ENCODE peak calls at places on chromosomes 16 and 17, in nine cellular contexts. D, T, U, M, N, H, C, R and K are unnamed samples.

GRCh38 chr17:7045492-7046126 is 1.7 kb upstream of the SLC16A11 start:
- DNase-seq in D (no peak), T (peak; percentile 85), U (peak; percentile 86), M (peak; percentile 59), N (no peak), H (no peak), C (peak; percentile 36), R (peak; percentile 73), K (peak; percentile 78)

GRCh38 chr17:22310717-22311686 is 618.7 kb downstream of the KCNJ18 start:
- DNase-seq in D (no peak), T (no peak), U (no peak), M (no peak), N (no peak), H (peak; percentile 10), C (peak; percentile 76), R (no peak), K (no peak)

GRCh38 chr17:3534881-3535252 is 22.7 kb downstream of the TRPV3 start:
- DNase-seq in D (no peak), T (peak; percentile 20), U (peak; percentile 6), M (no peak), N (no peak), H (no peak), C (no peak), R (peak; percentile 72), K (no peak)

GRCh38 chr17:11747441-11747840 is 149.2 kb downstream of the DNAH9 start:
- DNase-seq in D (no peak), T (no peak), U (no peak), M (no peak), N (no peak), H (no peak), C (no peak), R (no peak), K (no peak)

GRCh38 chr17:20284018-20284417 is 183.3 kb downstream of the LGALS9B start:
- DNase-seq in D (no peak), T (no peak), U (peak; percentile 51), M (no peak), N (no peak), H (no peak), C (peak; percentile 89), R (no peak), K (no peak)

GRCh38 chr16:49148410-49148809 is 133.2 kb downstream of the CBLN1 start:
- DNase-seq in D (no peak), T (no peak), U (no peak), M (no peak), N (no peak), H (no peak), C (no peak), R (no peak), K (no peak)

GRCh38 chr16:71347146-71347545 is 11.4 kb upstream of the CALB2 start:
- DNase-seq in D (no peak), T (no peak), U (no peak), M (no peak), N (no peak), H (no peak), C (peak; percentile 79), R (no peak), K (no peak)

GRCh38 chr16:30603945-30604315 is 6.3 kb downstream of the ZNF689 start:
- DNase-seq in D (no peak), T (no peak), U (no peak), M (no peak), N (no peak), H (no peak), C (no peak), R (no peak), K (no peak)

GRCh38 chr17:50037321-50038107 is 18.4 kb upstream of the ITGA3 start:
- DNase-seq in D (no peak), T (peak; percentile 54), U (peak; percentile 82), M (no peak), N (no peak), H (no peak), C (no peak), R (peak; percentile 93), K (peak; percentile 66)

GRCh38 chr16:13863075-13863765 is 56.7 kb upstream of the ERCC4 start:
- DNase-seq in D (no peak), T (no peak), U (no peak), M (no peak), N (no peak), H (no peak), C (peak; percentile 57), R (peak; percentile 11), K (no peak)

GRCh38 chr17:3551189-3551588 is 6.4 kb downstream of the TRPV3 start:
- DNase-seq in D (no peak), T (no peak), U (no peak), M (no peak), N (no peak), H (no peak), C (no peak), R (no peak), K (no peak)

GRCh38 chr16:86405319-86405718 is 105.0 kb upstream of the FOXF1 start:
- DNase-seq in D (no peak), T (no peak), U (peak; percentile 54), M (no peak), N (no peak), H (no peak), C (no peak), R (no peak), K (peak; percentile 67)

GRCh38 chr17:32621612-32622312 is 135.0 kb downstream of the CDK5R1 start:
- DNase-seq in D (no peak), T (peak; percentile 96), U (peak; percentile 28), M (no peak), N (no peak), H (no peak), C (no peak), R (peak; percentile 11), K (peak; percentile 82)

GRCh38 chr17:34420900-34421299 is 57.9 kb upstream of the CCL1 start:
- DNase-seq in D (no peak), T (no peak), U (no peak), M (no peak), N (no peak), H (no peak), C (no peak), R (no peak), K (no peak)

GRCh38 chr17:37648555-37648954 is 5.3 kb upstream of the DDX52 start:
- DNase-seq in D (peak; percentile 71), T (peak; percentile 74), U (peak; percentile 84), M (no peak), N (no peak), H (no peak), C (no peak), R (peak; percentile 81), K (peak; percentile 73)

GRCh38 chr17:30086896-30087295 is 29.7 kb upstream of the NSRP1 start:
- DNase-seq in D (no peak), T (no peak), U (no peak), M (no peak), N (no peak), H (no peak), C (no peak), R (no peak), K (no peak)

GRCh38 chr17:2025622-2026309 is 632 bp upstream of the RTN4RL1 start:
- DNase-seq in D (no peak), T (peak; percentile 82), U (peak; percentile 43), M (no peak), N (no peak), H (peak; percentile 65), C (peak; percentile 76), R (peak; percentile 77), K (peak; percentile 63)

GRCh38 chr17:42133461-42134041 is 10.9 kb downstream of the HSPB9 start:
- DNase-seq in D (no peak), T (no peak), U (no peak), M (no peak), N (no peak), H (no peak), C (peak; percentile 85), R (no peak), K (peak; percentile 24)

GRCh38 chr17:79648181-79648831 is 37.5 kb upstream of the RBFOX3 start:
- DNase-seq in D (no peak), T (no peak), U (no peak), M (no peak), N (no peak), H (peak; percentile 3), C (no peak), R (no peak), K (no peak)

GRCh38 chr17:47733047-47733413 is at the start of gene TBX21:
- DNase-seq in D (no peak), T (peak; percentile 20), U (no peak), M (no peak), N (peak; percentile 94), H (peak; percentile 88), C (peak; percentile 91), R (peak; percentile 47), K (peak; percentile 64)

GRCh38 chr16:68275611-68276191 is 11.4 kb downstream of the SLC7A6 start:
- DNase-seq in D (no peak), T (peak; percentile 89), U (no peak), M (no peak), N (no peak), H (no peak), C (peak; percentile 31), R (no peak), K (no peak)